ENCODE peak calls at places on chromosomes 5 and 9, in five cellular contexts. I is DMS53; M is GM04504; X is neural progenitor cell; V is CD8-positive, alpha-beta memory T cell. H is an unnamed sample.
A peak's percentile ranks its signal among the peaks of the same experiment; 100 is the strongest.

GRCh38 chr5:67003906-67004729 is 192.5 kb downstream of the CD180 start:
- DNase-seq in I (peak; percentile 97), M (peak; percentile 50), X (peak; percentile 72), V (peak; percentile 75), H (peak; percentile 56)

GRCh38 chr5:121273818-121274433 is 577.8 kb upstream of the FTMT start:
- DNase-seq in I (peak; percentile 93), M (peak; percentile 53), X (no peak), V (no peak), H (peak; percentile 92)

GRCh38 chr5:113513384-113514262 is at the start of gene YTHDC2:
- DNase-seq in I (peak; percentile 95), M (peak; percentile 70), X (peak; percentile 90), V (peak; percentile 79), H (peak; percentile 49)

GRCh38 chr9:107020040-107020530 is 157.1 kb downstream of the ZNF462 start:
- DNase-seq in I (peak; percentile 50), M (peak; percentile 89), X (peak; percentile 79), V (no peak), H (peak; percentile 68)

GRCh38 chr5:55914141-55914413 is 62.9 kb downstream of the IL31RA start:
- DNase-seq in I (peak; percentile 60), M (no peak), X (no peak), V (no peak), H (no peak)

GRCh38 chr5:94025788-94026473 is 284.5 kb upstream of the POU5F2 start:
- DNase-seq in I (peak; percentile 36), M (no peak), X (peak; percentile 37), V (no peak), H (no peak)

GRCh38 chr9:87656485-87656884 is 69.4 kb upstream of the CTSL start:
- DNase-seq in I (no peak), M (no peak), X (no peak), V (no peak), H (no peak)

GRCh38 chr5:68285857-68286611 is 70.5 kb downstream of the PIK3R1 start:
- DNase-seq in I (peak; percentile 83), M (no peak), X (peak; percentile 65), V (no peak), H (peak; percentile 47)

GRCh38 chr9:13274901-13275641 is 4.4 kb downstream of the MPDZ start:
- DNase-seq in I (no peak), M (peak; percentile 8), X (no peak), V (no peak), H (no peak)

GRCh38 chr5:9339206-9339818 is 206.6 kb downstream of the SEMA5A start:
- DNase-seq in I (peak; percentile 65), M (no peak), X (peak; percentile 6), V (no peak), H (no peak)

GRCh38 chr9:98833090-98833956 is 25.9 kb downstream of the GALNT12 start:
- DNase-seq in I (no peak), M (no peak), X (no peak), V (no peak), H (no peak)

GRCh38 chr5:119743927-119744326 is 114.6 kb downstream of the FAM170A start:
- DNase-seq in I (peak; percentile 82), M (no peak), X (peak; percentile 79), V (no peak), H (no peak)

GRCh38 chr5:73354406-73354805 is 94.2 kb downstream of the FOXD1 start:
- DNase-seq in I (no peak), M (no peak), X (no peak), V (no peak), H (no peak)

GRCh38 chr5:111135946-111136345 is 43.8 kb downstream of the WDR36 start:
- DNase-seq in I (peak; percentile 10), M (peak; percentile 32), X (no peak), V (no peak), H (peak; percentile 56)

H was measured in HS-5.